ENCODE peak calls at places on chromosome 1, in eight cellular contexts. K is non-pigmented ciliary epithelial cell, T is GM04504, B is GM13976, U is nucleus accumbens, H is left lung, N is cardiac muscle cell, Q is Panc1. G is an unnamed sample.

GRCh38 chr1:147243228-147243685 is 773 bp downstream of the CHD1L start:
- DNase-seq in T (no peak), H (peak; percentile 85), Q (no peak), U (no peak), B (peak; percentile 35), K (no peak), N (peak; percentile 61), G (peak; percentile 31)

GRCh38 chr1:81410919-81411318 is 389.8 kb upstream of the ADGRL2 start:
- DNase-seq in H (no peak), K (no peak), N (no peak), Q (no peak), U (no peak), B (no peak), T (no peak), G (no peak)

GRCh38 chr1:150765229-150765976 is at the start of gene CTSS:
- DNase-seq in H (no peak), Q (no peak), N (no peak), T (no peak), B (peak; percentile 70), U (no peak), K (no peak), G (no peak)

GRCh38 chr1:53405737-53406136 is 53.5 kb upstream of the DMRTB1 start:
- DNase-seq in B (no peak), U (no peak), N (no peak), K (no peak), H (no peak), T (no peak), Q (no peak), G (no peak)

GRCh38 chr1:234212764-234213406 is 160.4 kb upstream of the COA6 start:
- DNase-seq in H (no peak), T (no peak), Q (peak; percentile 24), N (peak; percentile 80), B (peak; percentile 74), K (no peak), U (no peak), G (peak; percentile 32)

GRCh38 chr1:216034506-216034905 is 388.7 kb downstream of the USH2A start:
- DNase-seq in K (no peak), H (no peak), Q (no peak), T (no peak), B (no peak), N (peak; percentile 5), U (no peak), G (no peak)

GRCh38 chr1:203204776-203205175 is 18.3 kb upstream of the CHI3L1 start:
- DNase-seq in T (no peak), N (no peak), U (no peak), Q (no peak), K (no peak), H (no peak), B (no peak), G (no peak)

GRCh38 chr1:110433803-110434202 is 17.1 kb upstream of the PROK1 start:
- DNase-seq in U (no peak), Q (no peak), T (peak; percentile 8), B (no peak), H (peak; percentile 88), K (no peak), N (peak; percentile 45), G (no peak)

GRCh38 chr1:181080543-181080942 is 8.0 kb upstream of the IER5 start:
- DNase-seq in B (no peak), T (no peak), Q (no peak), U (no peak), K (no peak), H (no peak), N (no peak), G (no peak)

GRCh38 chr1:84698718-84699117 is 8.5 kb upstream of the SSX2IP start:
- DNase-seq in U (no peak), B (no peak), T (peak; percentile 76), H (no peak), N (no peak), K (peak; percentile 78), Q (peak; percentile 88), G (no peak)